ENCODE peak calls at places on chromosomes 16 and 17, in eight cellular contexts. S is ELR; X is non-pigmented ciliary epithelial cell; G is Daoy; W is SW 1271; R is CD8-positive, alpha-beta memory T cell; O is EL; P is stimulated activated CD4-positive, alpha-beta T cell treated with anti-CD3 and anti-CD28 coated beads, Interleukin-12 subunit alpha, Interleukin-12 subunit beta, amount 100 ng/mL, for 48 hours. M is an unnamed sample.

GRCh38 chr16:51359141-51359960 is 208.3 kb upstream of the SALL1 start:
- DNase-seq in P (no peak), W (no peak), S (no peak), O (no peak), X (no peak), R (no peak), G (no peak), M (no peak)

GRCh38 chr16:75343311-75343710 is 90.0 kb downstream of the CFDP1 start:
- DNase-seq in P (no peak), G (no peak), S (peak), O (peak), X (no peak), W (no peak), R (no peak), M (no peak)

GRCh38 chr17:16676645-16677044 is 13.4 kb upstream of the CCDC144A start:
- DNase-seq in S (no peak), P (no peak), G (no peak), O (no peak), X (no peak), W (no peak), R (no peak), M (no peak)

GRCh38 chr17:70168044-70168978 is 1.0 kb upstream of the KCNJ2 start:
- DNase-seq in W (no peak), R (no peak), S (peak), O (peak), P (no peak), X (peak), G (peak), M (no peak)

GRCh38 chr17:79965806-79966205 is 69.9 kb downstream of the TBC1D16 start:
- DNase-seq in P (no peak), X (no peak), R (no peak), G (no peak), W (no peak), O (no peak), S (no peak), M (no peak)

GRCh38 chr17:1473841-1474240 is 17.8 kb upstream of the CRK start:
- DNase-seq in O (no peak), X (no peak), P (no peak), R (no peak), W (no peak), S (no peak), G (no peak), M (no peak)

GRCh38 chr17:81895400-81895799 is 3.9 kb downstream of the ANAPC11 start:
- DNase-seq in P (no peak), W (no peak), G (no peak), X (no peak), S (no peak), O (no peak), R (no peak), M (no peak)

GRCh38 chr17:69134112-69134511 is 7.6 kb downstream of the ABCA6 start:
- DNase-seq in R (no peak), O (no peak), G (no peak), S (no peak), X (no peak), W (no peak), P (no peak), M (no peak)

GRCh38 chr16:1612320-1613111 is at the start of gene CRAMP1:
- DNase-seq in G (peak), S (peak), O (peak), P (peak), R (no peak), X (no peak), W (no peak), M (peak)

GRCh38 chr16:82454152-82454551 is 172.6 kb upstream of the CDH13 start:
- DNase-seq in S (no peak), G (no peak), X (no peak), W (no peak), P (no peak), R (no peak), O (no peak), M (no peak)

GRCh38 chr17:56599566-56599965 is 6.1 kb downstream of the NOG start:
- DNase-seq in P (no peak), R (no peak), G (no peak), W (no peak), X (no peak), S (no peak), O (no peak), M (no peak)

GRCh38 chr17:18038149-18038850 is 668 bp downstream of the ATPAF2 start:
- DNase-seq in O (peak), R (no peak), G (no peak), P (peak), X (no peak), S (peak), W (no peak), M (peak)

GRCh38 chr17:7655541-7655840 is 4.8 kb downstream of the ATP1B2 start:
- DNase-seq in O (no peak), G (no peak), W (no peak), S (no peak), X (no peak), R (no peak), P (no peak), M (no peak)

GRCh38 chr16:87360862-87361610 is 22.5 kb downstream of the FBXO31 start:
- DNase-seq in R (no peak), X (no peak), G (no peak), O (no peak), W (no peak), P (no peak), S (no peak), M (no peak)

GRCh38 chr17:81487487-81488275 is 24.9 kb downstream of the ACTG1 start:
- DNase-seq in O (peak), W (no peak), G (peak), R (peak), P (peak), X (no peak), S (peak), M (peak)

GRCh38 chr17:9225305-9226101 is 204.2 kb downstream of the NTN1 start:
- DNase-seq in W (no peak), G (no peak), R (no peak), O (no peak), S (no peak), X (no peak), P (no peak), M (no peak)

GRCh38 chr16:25151996-25152395 is 40.5 kb downstream of the LCMT1 start:
- DNase-seq in W (no peak), G (peak), S (peak), X (peak), O (peak), P (no peak), R (no peak), M (no peak)

GRCh38 chr16:79469999-79470398 is 130.5 kb downstream of the MAF start:
- DNase-seq in R (no peak), O (no peak), P (no peak), X (no peak), G (no peak), W (no peak), S (no peak), M (no peak)